ENCODE peak calls at places on chromosome 20, in five cellular contexts. One of them, this sample, is unnamed.

GRCh38 chr20:36658300-36658699 is 12.3 kb upstream of the SLA2 start:
- DNase-seq in progenitor cell of endocrine pancreas: no peak
- DNase-seq in substantia nigra: no peak
- DNase-seq in stimulated activated CD4-positive, alpha-beta T cell treated with anti-CD3 and anti-CD28 coated beads, Interleukin-2, amount 100 ng/mL, for 24 hours: no peak
- DNase-seq in activated T-cell treated with anti-CD3 and anti-CD28 coated beads, Interleukin-2, amount 50 U/mL, for 72 hours: no peak
- DNase-seq in this sample: no peak

GRCh38 chr20:8547035-8547649 is 415.1 kb downstream of the PLCB1 start:
- DNase-seq in substantia nigra: no peak
- DNase-seq in activated T-cell treated with anti-CD3 and anti-CD28 coated beads, Interleukin-2, amount 50 U/mL, for 72 hours: no peak
- DNase-seq in stimulated activated CD4-positive, alpha-beta T cell treated with anti-CD3 and anti-CD28 coated beads, Interleukin-2, amount 100 ng/mL, for 24 hours: no peak
- DNase-seq in progenitor cell of endocrine pancreas: no peak
- DNase-seq in this sample: no peak

GRCh38 chr20:32068174-32068573 is 16.1 kb downstream of the HCK start:
- DNase-seq in stimulated activated CD4-positive, alpha-beta T cell treated with anti-CD3 and anti-CD28 coated beads, Interleukin-2, amount 100 ng/mL, for 24 hours: no peak
- DNase-seq in substantia nigra: no peak
- DNase-seq in progenitor cell of endocrine pancreas: no peak
- DNase-seq in activated T-cell treated with anti-CD3 and anti-CD28 coated beads, Interleukin-2, amount 50 U/mL, for 72 hours: no peak
- DNase-seq in this sample: no peak

GRCh38 chr20:19453781-19454310 is 241.4 kb downstream of the SLC24A3 start:
- DNase-seq in progenitor cell of endocrine pancreas: no peak
- DNase-seq in substantia nigra: no peak
- DNase-seq in stimulated activated CD4-positive, alpha-beta T cell treated with anti-CD3 and anti-CD28 coated beads, Interleukin-2, amount 100 ng/mL, for 24 hours: no peak
- DNase-seq in activated T-cell treated with anti-CD3 and anti-CD28 coated beads, Interleukin-2, amount 50 U/mL, for 72 hours: no peak
- DNase-seq in this sample: no peak

GRCh38 chr20:290081-290831 is at the start of gene C20orf96:
- DNase-seq in stimulated activated CD4-positive, alpha-beta T cell treated with anti-CD3 and anti-CD28 coated beads, Interleukin-2, amount 100 ng/mL, for 24 hours: peak; percentile 86
- DNase-seq in substantia nigra: peak; percentile 48
- DNase-seq in progenitor cell of endocrine pancreas: peak; percentile 83
- DNase-seq in activated T-cell treated with anti-CD3 and anti-CD28 coated beads, Interleukin-2, amount 50 U/mL, for 72 hours: peak; percentile 90
- DNase-seq in this sample: peak; percentile 97

GRCh38 chr20:10447028-10447427 is 11.9 kb downstream of the SLX4IP start:
- DNase-seq in substantia nigra: no peak
- DNase-seq in activated T-cell treated with anti-CD3 and anti-CD28 coated beads, Interleukin-2, amount 50 U/mL, for 72 hours: peak; percentile 42
- DNase-seq in progenitor cell of endocrine pancreas: no peak
- DNase-seq in stimulated activated CD4-positive, alpha-beta T cell treated with anti-CD3 and anti-CD28 coated beads, Interleukin-2, amount 100 ng/mL, for 24 hours: peak; percentile 59
- DNase-seq in this sample: peak; percentile 78

GRCh38 chr20:24494460-24494920 is 25.1 kb downstream of the SYNDIG1 start:
- DNase-seq in substantia nigra: no peak
- DNase-seq in stimulated activated CD4-positive, alpha-beta T cell treated with anti-CD3 and anti-CD28 coated beads, Interleukin-2, amount 100 ng/mL, for 24 hours: no peak
- DNase-seq in progenitor cell of endocrine pancreas: no peak
- DNase-seq in activated T-cell treated with anti-CD3 and anti-CD28 coated beads, Interleukin-2, amount 50 U/mL, for 72 hours: no peak
- DNase-seq in this sample: no peak

GRCh38 chr20:34512266-34512954 is 3.8 kb upstream of the DYNLRB1 start:
- DNase-seq in progenitor cell of endocrine pancreas: no peak
- DNase-seq in stimulated activated CD4-positive, alpha-beta T cell treated with anti-CD3 and anti-CD28 coated beads, Interleukin-2, amount 100 ng/mL, for 24 hours: no peak
- DNase-seq in activated T-cell treated with anti-CD3 and anti-CD28 coated beads, Interleukin-2, amount 50 U/mL, for 72 hours: no peak
- DNase-seq in substantia nigra: no peak
- DNase-seq in this sample: no peak

GRCh38 chr20:1369970-1370369 is 22.9 kb downstream of the FKBP1A start:
- DNase-seq in substantia nigra: no peak
- DNase-seq in stimulated activated CD4-positive, alpha-beta T cell treated with anti-CD3 and anti-CD28 coated beads, Interleukin-2, amount 100 ng/mL, for 24 hours: no peak
- DNase-seq in activated T-cell treated with anti-CD3 and anti-CD28 coated beads, Interleukin-2, amount 50 U/mL, for 72 hours: no peak
- DNase-seq in progenitor cell of endocrine pancreas: no peak
- DNase-seq in this sample: no peak

GRCh38 chr20:3313681-3314080 is 74.7 kb upstream of the SLC4A11 start:
- DNase-seq in activated T-cell treated with anti-CD3 and anti-CD28 coated beads, Interleukin-2, amount 50 U/mL, for 72 hours: no peak
- DNase-seq in stimulated activated CD4-positive, alpha-beta T cell treated with anti-CD3 and anti-CD28 coated beads, Interleukin-2, amount 100 ng/mL, for 24 hours: no peak
- DNase-seq in progenitor cell of endocrine pancreas: no peak
- DNase-seq in substantia nigra: no peak
- DNase-seq in this sample: no peak

GRCh38 chr20:55160996-55161395 is 685.6 kb downstream of the DOK5 start:
- DNase-seq in substantia nigra: no peak
- DNase-seq in stimulated activated CD4-positive, alpha-beta T cell treated with anti-CD3 and anti-CD28 coated beads, Interleukin-2, amount 100 ng/mL, for 24 hours: no peak
- DNase-seq in activated T-cell treated with anti-CD3 and anti-CD28 coated beads, Interleukin-2, amount 50 U/mL, for 72 hours: no peak
- DNase-seq in progenitor cell of endocrine pancreas: no peak
- DNase-seq in this sample: no peak

GRCh38 chr20:47319517-47320252 is 36.8 kb downstream of the ZMYND8 start:
- DNase-seq in activated T-cell treated with anti-CD3 and anti-CD28 coated beads, Interleukin-2, amount 50 U/mL, for 72 hours: no peak
- DNase-seq in stimulated activated CD4-positive, alpha-beta T cell treated with anti-CD3 and anti-CD28 coated beads, Interleukin-2, amount 100 ng/mL, for 24 hours: no peak
- DNase-seq in progenitor cell of endocrine pancreas: peak; percentile 68
- DNase-seq in substantia nigra: no peak
- DNase-seq in this sample: no peak

GRCh38 chr20:36908603-36909002 is 32.7 kb downstream of the TLDC2 start:
- DNase-seq in progenitor cell of endocrine pancreas: no peak
- DNase-seq in substantia nigra: no peak
- DNase-seq in activated T-cell treated with anti-CD3 and anti-CD28 coated beads, Interleukin-2, amount 50 U/mL, for 72 hours: no peak
- DNase-seq in stimulated activated CD4-positive, alpha-beta T cell treated with anti-CD3 and anti-CD28 coated beads, Interleukin-2, amount 100 ng/mL, for 24 hours: no peak
- DNase-seq in this sample: peak; percentile 52

GRCh38 chr20:58117944-58118343 is 110.5 kb downstream of the ANKRD60 start:
- DNase-seq in stimulated activated CD4-positive, alpha-beta T cell treated with anti-CD3 and anti-CD28 coated beads, Interleukin-2, amount 100 ng/mL, for 24 hours: no peak
- DNase-seq in substantia nigra: no peak
- DNase-seq in activated T-cell treated with anti-CD3 and anti-CD28 coated beads, Interleukin-2, amount 50 U/mL, for 72 hours: no peak
- DNase-seq in progenitor cell of endocrine pancreas: no peak
- DNase-seq in this sample: no peak

GRCh38 chr20:45254867-45255266 is 503 bp upstream of the SLPI start:
- DNase-seq in activated T-cell treated with anti-CD3 and anti-CD28 coated beads, Interleukin-2, amount 50 U/mL, for 72 hours: no peak
- DNase-seq in substantia nigra: no peak
- DNase-seq in progenitor cell of endocrine pancreas: no peak
- DNase-seq in stimulated activated CD4-positive, alpha-beta T cell treated with anti-CD3 and anti-CD28 coated beads, Interleukin-2, amount 100 ng/mL, for 24 hours: no peak
- DNase-seq in this sample: peak; percentile 30

GRCh38 chr20:1654994-1655393 is 2.6 kb downstream of the SIRPG start:
- DNase-seq in progenitor cell of endocrine pancreas: no peak
- DNase-seq in substantia nigra: no peak
- DNase-seq in stimulated activated CD4-positive, alpha-beta T cell treated with anti-CD3 and anti-CD28 coated beads, Interleukin-2, amount 100 ng/mL, for 24 hours: no peak
- DNase-seq in activated T-cell treated with anti-CD3 and anti-CD28 coated beads, Interleukin-2, amount 50 U/mL, for 72 hours: no peak
- DNase-seq in this sample: no peak